ENCODE peak calls at places on chromosome 14, in seven cellular contexts. One of them, this sample, is unnamed.

GRCh38 chr14:100618763-100619320 is 31.6 kb upstream of the BEGAIN start:
- DNase-seq in GM12865: no peak
- DNase-seq in nephron progenitor cell: no peak
- DNase-seq in lower lobe of right lung: no peak
- DNase-seq in RWPE1: no peak
- DNase-seq in cardiac muscle cell: no peak
- DNase-seq in neural crest cell: no peak
- DNase-seq in this sample: no peak

GRCh38 chr14:74905595-74906142 is 17.4 kb downstream of the RPS6KL1 start:
- DNase-seq in GM12865: peak
- DNase-seq in nephron progenitor cell: peak
- DNase-seq in lower lobe of right lung: peak
- DNase-seq in RWPE1: peak
- DNase-seq in cardiac muscle cell: peak
- DNase-seq in neural crest cell: peak
- DNase-seq in this sample: peak

GRCh38 chr14:95776798-95777615 is 63.1 kb upstream of the TCL1A start:
- DNase-seq in GM12865: no peak
- DNase-seq in nephron progenitor cell: no peak
- DNase-seq in lower lobe of right lung: no peak
- DNase-seq in RWPE1: no peak
- DNase-seq in cardiac muscle cell: no peak
- DNase-seq in neural crest cell: no peak
- DNase-seq in this sample: no peak

GRCh38 chr14:28596336-28596735 is 170.3 kb upstream of the FOXG1 start:
- DNase-seq in GM12865: no peak
- DNase-seq in nephron progenitor cell: no peak
- DNase-seq in lower lobe of right lung: no peak
- DNase-seq in RWPE1: peak
- DNase-seq in cardiac muscle cell: peak
- DNase-seq in neural crest cell: no peak
- DNase-seq in this sample: peak

GRCh38 chr14:82905762-82906161 is 1372.1 kb upstream of the SEL1L start:
- DNase-seq in GM12865: no peak
- DNase-seq in nephron progenitor cell: no peak
- DNase-seq in lower lobe of right lung: no peak
- DNase-seq in RWPE1: no peak
- DNase-seq in cardiac muscle cell: no peak
- DNase-seq in neural crest cell: no peak
- DNase-seq in this sample: no peak

GRCh38 chr14:71354801-71355200 is 447.5 kb downstream of the PCNX1 start:
- DNase-seq in GM12865: no peak
- DNase-seq in nephron progenitor cell: no peak
- DNase-seq in lower lobe of right lung: no peak
- DNase-seq in RWPE1: peak
- DNase-seq in cardiac muscle cell: no peak
- DNase-seq in neural crest cell: no peak
- DNase-seq in this sample: peak

GRCh38 chr14:77037886-77038511 is 9.5 kb upstream of the IRF2BPL start:
- DNase-seq in GM12865: no peak
- DNase-seq in nephron progenitor cell: no peak
- DNase-seq in lower lobe of right lung: peak
- DNase-seq in RWPE1: no peak
- DNase-seq in cardiac muscle cell: peak
- DNase-seq in neural crest cell: no peak
- DNase-seq in this sample: no peak

GRCh38 chr14:76654573-76654955 is 106.7 kb upstream of the VASH1 start:
- DNase-seq in GM12865: no peak
- DNase-seq in nephron progenitor cell: no peak
- DNase-seq in lower lobe of right lung: no peak
- DNase-seq in RWPE1: peak
- DNase-seq in cardiac muscle cell: peak
- DNase-seq in neural crest cell: no peak
- DNase-seq in this sample: no peak

GRCh38 chr14:51507556-51508511 is 143.9 kb upstream of the FRMD6 start:
- DNase-seq in GM12865: no peak
- DNase-seq in nephron progenitor cell: peak
- DNase-seq in lower lobe of right lung: no peak
- DNase-seq in RWPE1: no peak
- DNase-seq in cardiac muscle cell: peak
- DNase-seq in neural crest cell: no peak
- DNase-seq in this sample: no peak

GRCh38 chr14:88164906-88165534 is 158.0 kb downstream of the KCNK10 start:
- DNase-seq in GM12865: peak
- DNase-seq in nephron progenitor cell: no peak
- DNase-seq in lower lobe of right lung: no peak
- DNase-seq in RWPE1: no peak
- DNase-seq in cardiac muscle cell: no peak
- DNase-seq in neural crest cell: no peak
- DNase-seq in this sample: no peak

GRCh38 chr14:98169170-98169587 is 1102.8 kb downstream of the BCL11B start:
- DNase-seq in GM12865: peak
- DNase-seq in nephron progenitor cell: no peak
- DNase-seq in lower lobe of right lung: no peak
- DNase-seq in RWPE1: no peak
- DNase-seq in cardiac muscle cell: no peak
- DNase-seq in neural crest cell: no peak
- DNase-seq in this sample: no peak

GRCh38 chr14:99822166-99822527 is 28.9 kb downstream of the EML1 start:
- DNase-seq in GM12865: no peak
- DNase-seq in nephron progenitor cell: no peak
- DNase-seq in lower lobe of right lung: no peak
- DNase-seq in RWPE1: no peak
- DNase-seq in cardiac muscle cell: no peak
- DNase-seq in neural crest cell: no peak
- DNase-seq in this sample: no peak

GRCh38 chr14:68744613-68745012 is 48.3 kb downstream of the ZFP36L1 start:
- DNase-seq in GM12865: no peak
- DNase-seq in nephron progenitor cell: no peak
- DNase-seq in lower lobe of right lung: no peak
- DNase-seq in RWPE1: no peak
- DNase-seq in cardiac muscle cell: no peak
- DNase-seq in neural crest cell: no peak
- DNase-seq in this sample: no peak

GRCh38 chr14:41505491-41505890 is 101.2 kb upstream of the LRFN5 start:
- DNase-seq in GM12865: no peak
- DNase-seq in nephron progenitor cell: no peak
- DNase-seq in lower lobe of right lung: no peak
- DNase-seq in RWPE1: no peak
- DNase-seq in cardiac muscle cell: no peak
- DNase-seq in neural crest cell: no peak
- DNase-seq in this sample: no peak

GRCh38 chr14:68631691-68632590 is 160.9 kb downstream of the ZFP36L1 start:
- DNase-seq in GM12865: no peak
- DNase-seq in nephron progenitor cell: no peak
- DNase-seq in lower lobe of right lung: no peak
- DNase-seq in RWPE1: no peak
- DNase-seq in cardiac muscle cell: no peak
- DNase-seq in neural crest cell: no peak
- DNase-seq in this sample: no peak

GRCh38 chr14:63492391-63492790 is 50.8 kb downstream of the PPP2R5E start:
- DNase-seq in GM12865: no peak
- DNase-seq in nephron progenitor cell: no peak
- DNase-seq in lower lobe of right lung: no peak
- DNase-seq in RWPE1: peak
- DNase-seq in cardiac muscle cell: peak
- DNase-seq in neural crest cell: no peak
- DNase-seq in this sample: no peak

DNA sequence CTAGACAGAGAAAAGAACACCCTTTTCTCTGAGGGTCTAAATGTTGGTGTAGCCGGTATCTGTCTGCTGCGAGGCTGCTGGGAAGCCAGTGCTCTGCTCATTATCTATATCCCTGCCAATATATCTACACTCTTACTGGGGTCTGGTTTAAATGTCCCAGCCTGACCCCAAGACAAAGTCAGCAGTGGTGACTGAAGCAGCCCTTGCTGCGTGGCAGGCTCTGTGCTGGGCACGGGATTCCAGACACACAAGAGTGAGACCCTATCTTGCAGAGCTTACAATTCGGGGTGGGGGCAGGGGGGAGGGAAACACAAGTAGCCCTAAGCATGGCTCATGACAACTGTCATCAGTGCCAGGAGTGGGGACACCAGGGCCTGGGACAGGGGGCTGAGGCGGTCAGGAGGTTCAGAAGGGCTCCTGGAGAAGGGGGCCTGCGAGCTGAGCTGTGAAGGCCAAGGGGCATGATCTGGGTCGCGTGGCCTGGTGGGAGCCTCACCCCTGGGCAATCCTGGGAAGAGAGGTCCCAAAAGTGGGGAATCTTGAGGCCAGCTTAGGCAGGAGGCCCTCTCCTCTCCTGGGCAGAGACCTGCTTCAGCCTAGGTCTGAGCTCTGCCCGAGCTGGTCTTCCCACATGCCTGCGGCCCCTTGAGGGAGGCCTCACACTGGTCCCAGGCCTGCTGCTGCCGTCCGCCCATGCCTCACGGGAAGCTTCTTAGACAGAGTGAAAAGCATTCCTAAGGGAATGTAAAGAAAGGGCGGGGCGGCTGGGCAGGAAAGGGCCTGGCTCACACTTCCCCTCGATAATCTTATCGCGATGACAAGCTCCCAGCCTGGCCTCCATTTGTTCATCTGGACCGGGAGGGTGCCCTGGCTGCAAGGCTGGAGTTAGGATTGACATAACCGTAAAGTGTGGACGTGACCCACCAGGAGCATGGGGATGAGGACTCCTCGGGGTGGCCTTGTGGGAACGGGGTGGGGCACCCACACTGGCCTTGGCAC is 7.3 kb upstream of the RCOR1 start:
- DNase-seq in GM12865: no peak
- DNase-seq in nephron progenitor cell: peak
- DNase-seq in lower lobe of right lung: peak
- DNase-seq in RWPE1: peak
- DNase-seq in cardiac muscle cell: peak
- DNase-seq in neural crest cell: peak
- DNase-seq in this sample: peak
- TF ChIP-seq CTCF in GM12865: no peak
- TF ChIP-seq CTCF in nephron progenitor cell: no peak
- TF ChIP-seq CTCF in lower lobe of right lung: no peak
- TF ChIP-seq CTCF in RWPE1: no peak
- TF ChIP-seq CTCF in cardiac muscle cell: no peak
- TF ChIP-seq CTCF in neural crest cell: no peak
- TF ChIP-seq CTCF in this sample: no peak

DNA sequence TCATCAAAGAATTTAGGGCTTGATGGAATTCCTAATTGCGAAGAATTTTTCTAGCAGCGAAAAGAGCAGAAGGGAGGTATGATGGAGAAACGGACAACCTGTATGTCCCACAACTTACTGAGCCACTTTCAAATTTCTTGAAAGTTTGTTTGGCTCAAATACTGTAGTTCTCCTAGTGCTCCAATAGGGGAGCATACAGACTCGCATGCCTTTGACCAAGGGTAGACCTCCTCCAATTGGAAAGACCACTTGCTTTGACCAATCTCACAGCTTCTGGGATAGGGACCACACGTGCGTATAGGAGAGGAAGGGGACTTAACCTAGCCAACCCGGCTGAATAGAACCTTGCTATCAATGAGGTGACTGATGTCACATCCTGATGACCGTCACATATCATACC is 28.6 kb downstream of the SLC35F4 start:
- DNase-seq in GM12865: no peak
- DNase-seq in nephron progenitor cell: no peak
- DNase-seq in lower lobe of right lung: no peak
- DNase-seq in RWPE1: no peak
- DNase-seq in cardiac muscle cell: no peak
- DNase-seq in neural crest cell: no peak
- DNase-seq in this sample: no peak
- TF ChIP-seq CTCF in GM12865: no peak
- TF ChIP-seq CTCF in nephron progenitor cell: peak
- TF ChIP-seq CTCF in lower lobe of right lung: no peak
- TF ChIP-seq CTCF in RWPE1: no peak
- TF ChIP-seq CTCF in cardiac muscle cell: no peak
- TF ChIP-seq CTCF in neural crest cell: no peak
- TF ChIP-seq CTCF in this sample: no peak

GRCh38 chr14:61282746-61283145 is 1.6 kb upstream of the TMEM30B start:
- DNase-seq in GM12865: no peak
- DNase-seq in nephron progenitor cell: no peak
- DNase-seq in lower lobe of right lung: no peak
- DNase-seq in RWPE1: no peak
- DNase-seq in cardiac muscle cell: no peak
- DNase-seq in neural crest cell: no peak
- DNase-seq in this sample: no peak

GRCh38 chr14:61281911-61282310 is 773 bp upstream of the TMEM30B start:
- DNase-seq in GM12865: no peak
- DNase-seq in nephron progenitor cell: no peak
- DNase-seq in lower lobe of right lung: no peak
- DNase-seq in RWPE1: no peak
- DNase-seq in cardiac muscle cell: no peak
- DNase-seq in neural crest cell: no peak
- DNase-seq in this sample: no peak

GRCh38 chr14:61281186-61281676 is at the start of gene TMEM30B:
- DNase-seq in GM12865: no peak
- DNase-seq in nephron progenitor cell: no peak
- DNase-seq in lower lobe of right lung: peak
- DNase-seq in RWPE1: peak
- DNase-seq in cardiac muscle cell: no peak
- DNase-seq in neural crest cell: no peak
- DNase-seq in this sample: no peak

GRCh38 chr14:61280092-61280525 is 1.0 kb downstream of the TMEM30B start:
- DNase-seq in GM12865: no peak
- DNase-seq in nephron progenitor cell: no peak
- DNase-seq in lower lobe of right lung: no peak
- DNase-seq in RWPE1: peak
- DNase-seq in cardiac muscle cell: no peak
- DNase-seq in neural crest cell: no peak
- DNase-seq in this sample: no peak

GRCh38 chr14:61280526-61281185 is 482 bp downstream of the TMEM30B start:
- DNase-seq in GM12865: peak
- DNase-seq in nephron progenitor cell: peak
- DNase-seq in lower lobe of right lung: peak
- DNase-seq in RWPE1: peak
- DNase-seq in cardiac muscle cell: peak
- DNase-seq in neural crest cell: peak
- DNase-seq in this sample: no peak
- TF ChIP-seq CTCF in GM12865: peak
- TF ChIP-seq CTCF in nephron progenitor cell: peak
- TF ChIP-seq CTCF in lower lobe of right lung: peak
- TF ChIP-seq CTCF in RWPE1: peak
- TF ChIP-seq CTCF in cardiac muscle cell: peak
- TF ChIP-seq CTCF in neural crest cell: peak
- TF ChIP-seq CTCF in this sample: no peak

DNA sequence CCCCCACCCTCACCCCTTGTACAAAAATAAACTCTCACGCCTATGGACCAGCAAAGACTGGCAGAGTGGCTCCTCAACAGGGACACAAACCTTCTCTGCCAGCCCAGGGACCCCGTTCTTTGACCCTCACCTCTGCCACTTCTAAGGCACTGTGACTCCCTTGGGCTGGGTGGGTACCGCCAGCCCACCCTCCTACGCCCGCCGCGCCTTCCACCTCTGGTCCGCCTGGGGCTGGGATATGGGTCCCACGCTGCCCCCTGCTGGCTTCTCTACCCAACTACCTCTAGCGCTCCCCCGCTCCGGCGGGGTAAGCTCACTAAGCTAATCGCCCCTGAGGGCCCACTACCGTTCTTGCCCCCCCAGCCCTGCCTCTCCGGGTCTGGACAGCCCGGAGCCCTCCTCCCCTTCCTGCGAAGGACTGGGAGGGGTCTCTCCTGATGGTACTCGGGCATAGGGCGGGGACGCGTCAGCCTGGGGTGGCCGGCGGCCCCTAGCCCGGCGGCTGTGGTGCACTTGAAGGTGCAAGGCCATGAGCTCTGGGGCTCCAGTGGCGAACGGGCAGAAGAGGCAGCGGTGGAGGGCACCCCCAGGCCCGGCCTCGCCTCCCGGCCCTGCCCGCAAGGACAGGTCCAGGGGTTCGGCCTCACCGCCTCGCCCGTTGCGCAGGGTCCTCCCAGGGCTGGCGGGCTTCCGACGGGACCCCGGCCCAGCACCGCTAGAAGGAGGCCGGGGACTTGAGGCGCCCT is 8.1 kb downstream of the ZNF219 start:
- DNase-seq in GM12865: no peak
- DNase-seq in nephron progenitor cell: peak
- DNase-seq in lower lobe of right lung: peak
- DNase-seq in RWPE1: no peak
- DNase-seq in cardiac muscle cell: peak
- DNase-seq in neural crest cell: no peak
- DNase-seq in this sample: no peak
- TF ChIP-seq CTCF in GM12865: peak
- TF ChIP-seq CTCF in nephron progenitor cell: peak
- TF ChIP-seq CTCF in lower lobe of right lung: peak
- TF ChIP-seq CTCF in RWPE1: peak
- TF ChIP-seq CTCF in cardiac muscle cell: peak
- TF ChIP-seq CTCF in neural crest cell: peak
- TF ChIP-seq CTCF in this sample: peak

This sample was measured in MCF 10A.